ENCODE peak calls at places on chromosomes 16 and 17, in seven cellular contexts. L is breast epithelium; P is stomach; R is psoas muscle; O is transverse colon; K is CD8-positive, alpha-beta memory T cell; S is heart right ventricle. X is an unnamed sample. For H3K27me3 and H3K9me3, the result is how much of the 10 kb centered on the place peaks cover.

GRCh38 chr17:75288784-75289121 is 480 bp downstream of the SLC25A19 start:
- DNase-seq in K (no peak), P (peak), O (peak), L (peak), R (no peak), S (no peak), X (peak)

GRCh38 chr17:47634870-47635269 is 14.8 kb upstream of the KPNB1 start:
- DNase-seq in S (no peak), K (no peak), R (no peak), P (no peak), L (no peak), O (no peak), X (no peak)

GRCh38 chr16:30011505-30012480 is 966 bp upstream of the DOC2A start:
- DNase-seq in P (no peak), O (no peak), S (no peak), R (no peak), K (no peak), L (no peak), X (no peak)

GRCh38 chr16:30371248-30371816 is 1.0 kb upstream of the TBC1D10B start:
- DNase-seq in P (no peak), O (no peak), L (no peak), K (no peak), R (no peak), S (no peak), X (no peak)

GRCh38 chr16:11058820-11059219 is 114.5 kb downstream of the CLEC16A start:
- DNase-seq in S (no peak), L (no peak), O (no peak), P (no peak), K (no peak), R (no peak), X (no peak)

GRCh38 chr17:33112763-33113162 is 121.1 kb downstream of the SPACA3 start:
- DNase-seq in P (no peak), O (no peak), K (no peak), R (no peak), L (no peak), S (no peak), X (peak)

GRCh38 chr16:58458634-58459343 is 41.2 kb upstream of the NDRG4 start:
- DNase-seq in R (no peak), K (no peak), S (no peak), O (no peak), P (no peak), L (no peak), X (no peak)

GRCh38 chr16:80287674-80288073 is 253.1 kb upstream of the DYNLRB2 start:
- DNase-seq in R (no peak), P (no peak), K (no peak), S (no peak), L (no peak), O (no peak), X (no peak)

GRCh38 chr16:83727018-83727417 is 80.8 kb upstream of the HSBP1 start:
- DNase-seq in S (no peak), K (no peak), L (no peak), P (no peak), R (no peak), O (no peak), X (no peak)

GRCh38 chr16:68388124-68388523 is 60.2 kb downstream of the SMPD3 start:
- DNase-seq in R (no peak), P (no peak), S (no peak), O (no peak), L (no peak), K (no peak), X (no peak)

DNA sequence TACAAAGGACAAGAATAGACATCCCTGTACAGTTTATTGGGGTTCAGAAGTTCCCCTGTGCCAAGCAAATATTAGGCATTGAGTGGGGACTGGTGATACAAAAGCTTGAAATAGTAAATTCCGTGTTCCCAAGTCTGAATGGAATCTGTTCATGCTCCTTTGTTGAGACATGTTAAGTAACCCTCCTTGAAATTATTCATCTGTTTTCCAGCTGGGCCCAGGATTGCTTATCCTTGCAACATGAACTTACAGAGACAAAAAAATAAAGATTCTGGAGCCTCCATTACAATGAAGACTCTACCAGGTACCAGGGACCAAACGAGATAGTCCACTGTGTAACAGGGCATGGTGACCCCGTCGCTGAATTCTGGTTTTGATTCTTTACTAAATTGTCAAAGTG is 6.1 kb upstream of the CCL8 start:
- DNase-seq in R (no peak), S (no peak), O (no peak), L (no peak), P (no peak), K (no peak), X (no peak)
- H3K27me3 ChIP-seq in R (under half), S (under half), O (under half), L (under half), P (under half), K (under half), X (under half)

DNA sequence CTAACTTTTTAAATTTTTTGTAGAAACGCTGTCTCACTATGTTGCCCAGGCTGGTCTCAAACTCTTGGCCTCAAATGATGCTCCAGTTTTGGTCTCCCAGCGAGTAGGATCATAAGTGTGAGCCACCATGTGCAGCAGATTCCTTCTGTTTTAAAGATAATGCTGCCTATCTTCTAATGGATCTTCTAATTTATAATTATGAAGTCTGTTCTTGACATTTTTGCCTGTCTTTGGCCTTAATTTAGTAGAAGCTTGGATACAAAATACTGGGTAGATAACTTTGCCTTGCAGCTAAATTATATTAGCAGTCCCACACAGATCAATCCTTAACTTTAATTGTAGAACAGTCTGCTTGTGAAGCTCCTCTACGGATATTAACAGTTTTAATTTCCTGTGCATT is 566.6 kb upstream of the CDH8 start:
- DNase-seq in S (no peak), P (no peak), O (no peak), L (no peak), R (no peak), K (no peak), X (no peak)
- H3K9me3 ChIP-seq in S (under half), P (under half), O (under half), L (under half), R (under half), K (under half), X (under half)

DNA sequence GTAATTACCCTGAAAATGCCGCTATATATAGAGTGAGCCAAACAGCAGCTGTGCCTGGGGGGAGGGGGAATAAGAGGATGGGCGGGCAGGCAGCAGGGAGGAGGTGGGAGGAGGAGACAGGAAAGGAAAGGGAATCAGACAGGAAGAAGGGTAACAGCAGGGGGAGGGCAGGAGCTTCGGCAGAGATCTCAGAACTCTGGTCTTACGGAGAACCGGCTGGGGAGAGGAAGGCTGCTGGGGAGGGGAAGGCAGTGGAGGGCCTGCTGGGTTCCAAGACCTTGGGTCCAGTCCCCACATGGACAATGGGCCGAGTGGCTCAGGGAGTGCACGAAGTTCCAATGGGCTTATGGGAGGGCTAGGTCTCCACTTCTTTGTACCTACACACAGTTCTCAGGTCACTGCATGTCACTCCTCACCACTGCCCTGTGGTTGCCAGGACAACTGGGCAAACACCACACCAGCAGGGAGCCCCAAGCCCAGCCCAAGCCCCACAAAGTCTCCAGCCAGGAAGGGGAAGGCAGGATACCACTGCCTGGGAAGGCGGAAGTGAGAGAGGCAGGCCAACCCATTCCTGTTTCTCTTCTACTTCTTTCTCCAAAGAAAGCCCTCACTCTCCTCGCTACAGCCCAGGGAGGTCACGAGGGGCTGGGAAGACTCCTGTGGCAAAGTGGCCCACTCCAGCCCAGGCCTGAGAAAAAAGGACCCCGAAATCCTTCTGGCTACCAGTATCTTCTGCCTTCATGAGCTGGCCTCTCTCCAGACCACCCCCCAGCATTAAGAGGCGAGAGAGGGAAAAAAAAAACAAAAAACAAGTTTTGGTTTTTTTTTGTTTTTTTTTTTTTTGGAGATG is 25.3 kb downstream of the G6PC3 start:
- DNase-seq in P (no peak), S (peak), O (peak), L (no peak), R (peak), K (no peak), X (peak)
- H3K4me3 ChIP-seq in P (no peak), S (peak), O (peak), L (peak), R (peak), K (no peak), X (peak)

GRCh38 chr16:54150861-54151260 is 135.7 kb downstream of the IRX3 start:
- DNase-seq in K (no peak), P (no peak), R (no peak), L (no peak), O (no peak), S (no peak), X (no peak)

GRCh38 chr16:54153240-54153934 is 133.2 kb downstream of the IRX3 start:
- DNase-seq in K (no peak), L (no peak), R (no peak), S (no peak), O (no peak), P (no peak), X (no peak)

GRCh38 chr16:54152362-54153239 is 134.0 kb downstream of the IRX3 start:
- DNase-seq in P (no peak), S (no peak), L (no peak), K (no peak), R (no peak), O (no peak), X (no peak)

GRCh38 chr16:54145881-54146280 is 140.7 kb downstream of the IRX3 start:
- DNase-seq in R (no peak), P (no peak), S (no peak), L (no peak), O (no peak), K (no peak), X (no peak)

DNA sequence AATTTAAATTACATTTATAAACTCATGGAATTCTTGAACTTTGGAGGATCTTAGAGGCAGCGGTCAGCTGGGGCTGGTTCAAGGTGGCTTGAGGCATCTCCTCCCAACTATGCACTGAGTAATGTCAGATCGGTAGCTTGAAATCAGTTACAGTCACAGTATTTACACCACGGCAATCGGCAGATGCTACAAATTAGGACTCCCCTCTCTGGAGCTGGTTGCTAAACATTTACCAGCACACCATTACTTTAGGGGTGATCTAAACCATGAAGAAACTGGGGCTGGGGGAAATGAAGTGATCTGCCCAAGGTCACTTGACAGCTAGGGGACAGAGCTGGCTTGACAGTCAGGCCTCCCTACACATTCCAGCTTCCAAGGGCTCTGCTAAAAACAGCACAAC is 137.6 kb downstream of the IRX3 start:
- DNase-seq in S (no peak), R (no peak), O (no peak), P (no peak), L (no peak), K (no peak), X (no peak)
- H3K27me3 ChIP-seq in S (under half), R (under half), O (under half), P (under half), L (under half), K (under half), X (under half)

GRCh38 chr17:27087935-27088766 is 205.8 kb upstream of the WSB1 start:
- DNase-seq in L (no peak), P (no peak), S (no peak), K (no peak), O (no peak), R (no peak), X (no peak)

GRCh38 chr17:27086526-27086925 is 207.4 kb upstream of the WSB1 start:
- DNase-seq in S (no peak), O (no peak), K (no peak), P (no peak), L (no peak), R (no peak), X (no peak)

GRCh38 chr17:27088767-27089078 is 205.2 kb upstream of the WSB1 start:
- DNase-seq in L (no peak), O (no peak), R (no peak), S (no peak), K (no peak), P (no peak), X (no peak)

GRCh38 chr17:27089929-27090247 is 204.0 kb upstream of the WSB1 start:
- DNase-seq in P (no peak), K (no peak), S (no peak), L (no peak), O (no peak), R (no peak), X (no peak)

DNA sequence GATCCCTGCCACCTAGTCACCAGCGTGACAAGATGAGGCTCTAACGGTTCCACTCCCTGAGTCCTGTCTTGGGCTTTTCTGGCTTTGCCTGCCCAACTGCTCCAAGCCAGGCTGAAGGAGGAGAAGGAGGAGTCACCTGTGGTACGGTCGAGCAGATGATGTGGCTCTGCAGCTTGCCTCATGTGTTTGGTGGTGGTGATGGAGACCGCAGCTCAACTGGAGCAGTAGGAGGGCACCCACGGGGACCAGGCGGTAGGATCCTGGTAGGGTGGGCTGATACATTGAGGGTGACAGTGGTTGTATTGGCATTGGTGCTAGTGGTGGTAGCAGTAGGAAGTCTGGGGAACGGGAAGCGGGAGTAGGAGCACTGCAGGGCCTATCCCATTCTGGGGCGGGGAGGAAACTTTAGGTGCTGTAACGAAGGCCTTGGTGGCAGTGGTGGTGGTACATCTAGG is 202.8 kb upstream of the WSB1 start:
- DNase-seq in R (no peak), P (no peak), K (no peak), S (no peak), L (no peak), O (no peak), X (no peak)
- H3K9me3 ChIP-seq in R (under half), P (under half), K (under half), S (under half), L (under half), O (under half), X (under half)